ENCODE peak calls at places on chromosomes 1 and 21, in five cellular contexts. Z is type B pancreatic cell, E is mucosa of descending colon, Y is endodermal cell, W is nephron progenitor cell. U is an unnamed sample.

GRCh38 chr1:170530972-170531757 is 801 bp upstream of the GORAB start:
- DNase-seq in Z (no peak), E (no peak), Y (no peak), W (no peak), U (peak)

GRCh38 chr1:41880951-41881885 is 37.5 kb downstream of the HIVEP3 start:
- DNase-seq in Z (no peak), E (no peak), Y (no peak), W (no peak), U (no peak)

GRCh38 chr21:43719748-43720538 is 1.0 kb downstream of the PDXK start:
- DNase-seq in Z (no peak), E (peak), Y (peak), W (no peak), U (no peak)

GRCh38 chr1:80731241-80731894 is 1069.4 kb upstream of the ADGRL2 start:
- DNase-seq in Z (no peak), E (no peak), Y (no peak), W (no peak), U (no peak)

GRCh38 chr21:26093094-26093493 is 77.5 kb downstream of the APP start:
- DNase-seq in Z (no peak), E (no peak), Y (no peak), W (no peak), U (no peak)

GRCh38 chr21:26115899-26116298 is 54.7 kb downstream of the APP start:
- DNase-seq in Z (no peak), E (no peak), Y (no peak), W (no peak), U (no peak)

GRCh38 chr1:58885998-58886397 is 102.2 kb upstream of the JUN start:
- DNase-seq in Z (no peak), E (no peak), Y (no peak), W (no peak), U (peak)

GRCh38 chr1:57440096-57440495 is 16.2 kb upstream of the DAB1 start:
- DNase-seq in Z (no peak), E (no peak), Y (peak), W (no peak), U (no peak)

GRCh38 chr1:19209439-19209989 is 552 bp downstream of the UBR4 start:
- DNase-seq in Z (no peak), E (no peak), Y (no peak), W (peak), U (peak)

GRCh38 chr1:184457500-184457899 is 70.7 kb downstream of the C1orf21 start:
- DNase-seq in Z (no peak), E (no peak), Y (no peak), W (no peak), U (no peak)

GRCh38 chr1:96521994-96522760 is 199.4 kb upstream of the PTBP2 start:
- DNase-seq in Z (no peak), E (no peak), Y (no peak), W (no peak), U (no peak)

GRCh38 chr1:115266729-115267421 is 71.2 kb downstream of the NGF start:
- DNase-seq in Z (no peak), E (no peak), Y (no peak), W (peak), U (no peak)

GRCh38 chr1:35885961-35886558 is 3.1 kb downstream of the AGO1 start:
- DNase-seq in Z (no peak), E (no peak), Y (peak), W (peak), U (no peak)

GRCh38 chr1:230376296-230376695 is 49.8 kb downstream of the PGBD5 start:
- DNase-seq in Z (no peak), E (no peak), Y (no peak), W (no peak), U (no peak)

GRCh38 chr1:172450524-172450885 is 6.6 kb upstream of the PIGC start:
- DNase-seq in Z (no peak), E (peak), Y (no peak), W (peak), U (no peak)

GRCh38 chr1:246647113-246647512 is 77.1 kb upstream of the SCCPDH start:
- DNase-seq in Z (no peak), E (peak), Y (peak), W (peak), U (peak)

GRCh38 chr1:212485895-212486590 is 53.3 kb downstream of the NENF start:
- DNase-seq in Z (no peak), E (peak), Y (peak), W (peak), U (peak)

GRCh38 chr1:230128569-230129269 is 61.7 kb downstream of the GALNT2 start:
- DNase-seq in Z (no peak), E (no peak), Y (no peak), W (no peak), U (no peak)

GRCh38 chr21:42526379-42526727 is 12.7 kb downstream of the SLC37A1 start:
- DNase-seq in Z (no peak), E (peak), Y (peak), W (no peak), U (no peak)

GRCh38 chr1:248268178-248268577 is 9.6 kb downstream of the OR2T33 start:
- DNase-seq in Z (no peak), E (no peak), Y (no peak), W (no peak), U (no peak)

GRCh38 chr1:17208546-17208945 is 3.6 kb downstream of the PADI1 start:
- DNase-seq in Z (no peak), E (no peak), Y (no peak), W (no peak), U (no peak)

GRCh38 chr1:28518745-28519341 is 13.0 kb downstream of the RCC1 start:
- DNase-seq in Z (no peak), E (no peak), Y (no peak), W (no peak), U (no peak)

GRCh38 chr21:32249551-32250280 is 29.1 kb downstream of the MIS18A start:
- DNase-seq in Z (no peak), E (no peak), Y (no peak), W (no peak), U (no peak)

GRCh38 chr1:46595127-46595526 is 8.9 kb downstream of the MKNK1 start:
- DNase-seq in Z (no peak), E (peak), Y (no peak), W (no peak), U (peak)

GRCh38 chr21:43721939-43722338 is 3.0 kb downstream of the PDXK start:
- DNase-seq in Z (no peak), E (no peak), Y (peak), W (no peak), U (no peak)

GRCh38 chr21:40386301-40386911 is 460.6 kb downstream of the DSCAM start:
- DNase-seq in Z (peak), E (peak), Y (peak), W (peak), U (no peak)

GRCh38 chr1:47804127-47804526 is 193.1 kb downstream of the TRABD2B start:
- DNase-seq in Z (no peak), E (no peak), Y (no peak), W (peak), U (no peak)

GRCh38 chr1:43834280-43835140 is 99.1 kb upstream of the ARTN start:
- DNase-seq in Z (no peak), E (no peak), Y (no peak), W (no peak), U (no peak)

GRCh38 chr1:15703562-15703961 is 19.4 kb downstream of the PLEKHM2 start:
- DNase-seq in Z (no peak), E (peak), Y (peak), W (no peak), U (peak)

GRCh38 chr1:203839081-203839480 is 22.3 kb upstream of the SNRPE start:
- DNase-seq in Z (no peak), E (no peak), Y (no peak), W (no peak), U (no peak)

GRCh38 chr21:36330904-36331303 is 10.9 kb downstream of the MORC3 start:
- DNase-seq in Z (no peak), E (no peak), Y (peak), W (peak), U (peak)

GRCh38 chr1:234866007-234866866 is 256.3 kb upstream of the IRF2BP2 start:
- DNase-seq in Z (no peak), E (no peak), Y (peak), W (no peak), U (peak)

GRCh38 chr1:54407201-54407956 is 1.2 kb upstream of the SSBP3 start:
- DNase-seq in Z (no peak), E (peak), Y (peak), W (peak), U (peak)

GRCh38 chr1:194043984-194044755 is 857.8 kb upstream of the B3GALT2 start:
- DNase-seq in Z (no peak), E (no peak), Y (no peak), W (no peak), U (no peak)

GRCh38 chr1:29394521-29394921 is 158.2 kb downstream of the PTPRU start:
- DNase-seq in Z (peak), E (no peak), Y (peak), W (no peak), U (no peak)

GRCh38 chr1:155847823-155848529 is 9.0 kb downstream of the GON4L start:
- DNase-seq in Z (no peak), E (no peak), Y (no peak), W (no peak), U (no peak)

GRCh38 chr1:15757575-15758401 is 807 bp upstream of the FBLIM1 start:
- DNase-seq in Z (peak), E (peak), Y (peak), W (peak), U (peak)

GRCh38 chr1:167120899-167121298 is 27.0 kb downstream of the STYXL2 start:
- DNase-seq in Z (no peak), E (no peak), Y (no peak), W (no peak), U (no peak)
- TF ChIP-seq CTCF in Z (no peak), E (no peak), Y (peak), W (no peak), U (no peak)

DNA sequence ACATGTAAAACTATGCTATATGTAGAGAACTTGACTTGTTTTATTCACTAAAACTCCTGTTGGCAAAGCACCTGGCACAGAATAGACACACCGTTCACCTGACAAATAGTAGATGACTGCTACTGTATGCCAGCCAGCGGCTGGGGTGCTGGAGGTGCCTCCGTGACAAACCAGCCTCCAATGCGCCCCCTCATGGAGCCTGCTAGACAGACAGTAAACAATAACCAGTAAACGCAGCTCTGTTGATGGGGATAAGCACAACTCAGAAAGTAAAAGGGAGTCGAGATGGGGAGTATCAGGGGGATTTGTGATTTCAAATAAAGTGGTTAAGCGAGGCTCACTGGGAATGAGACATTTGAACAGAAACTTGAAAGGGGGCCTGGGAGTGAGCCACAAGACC is 107.2 kb downstream of the PRDM2 start:
- DNase-seq in Z (no peak), E (no peak), Y (peak), W (peak), U (no peak)
- TF ChIP-seq CTCF in Z (peak), E (no peak), Y (peak), W (peak), U (no peak)

DNA sequence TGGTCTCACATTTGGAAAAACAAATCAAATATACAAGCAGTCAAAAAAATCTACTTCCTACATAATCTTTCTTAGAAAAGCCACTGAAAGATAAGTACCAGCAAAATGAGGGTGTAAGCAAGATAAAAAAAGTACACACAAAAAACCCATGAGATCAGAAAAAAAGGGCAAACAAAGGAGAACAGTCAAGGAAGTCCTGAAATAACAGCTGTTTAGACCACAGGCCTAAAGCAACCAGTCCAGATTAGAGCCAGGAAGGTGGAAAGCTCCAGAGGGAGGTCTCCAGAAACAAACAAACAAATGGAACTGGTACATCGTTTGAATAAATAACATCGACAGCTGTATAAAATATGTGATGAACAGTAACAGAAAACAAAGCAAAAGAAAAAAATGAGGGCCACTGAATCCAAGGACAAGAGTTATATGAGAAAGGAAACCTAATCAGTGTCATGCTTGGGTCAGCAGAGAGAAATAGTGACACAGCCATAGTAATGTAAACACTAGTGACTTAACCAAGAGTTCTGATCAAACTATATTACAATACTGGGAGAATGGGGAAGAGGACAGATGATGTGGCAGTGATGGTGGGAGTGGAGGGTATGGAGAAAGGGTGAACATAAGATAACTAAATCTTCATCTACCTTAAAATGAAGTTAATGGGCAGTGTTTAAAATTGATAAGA is 67.5 kb downstream of the NVL start:
- DNase-seq in Z (no peak), E (no peak), Y (no peak), W (no peak), U (no peak)
- TF ChIP-seq CTCF in Z (no peak), E (no peak), Y (no peak), W (no peak), U (no peak)

GRCh38 chr1:116824631-116825399 is 70.6 kb downstream of the CD2 start:
- DNase-seq in Z (no peak), E (no peak), Y (peak), W (no peak), U (no peak)
- TF ChIP-seq CTCF in Z (no peak), E (no peak), Y (no peak), W (no peak), U (no peak)

DNA sequence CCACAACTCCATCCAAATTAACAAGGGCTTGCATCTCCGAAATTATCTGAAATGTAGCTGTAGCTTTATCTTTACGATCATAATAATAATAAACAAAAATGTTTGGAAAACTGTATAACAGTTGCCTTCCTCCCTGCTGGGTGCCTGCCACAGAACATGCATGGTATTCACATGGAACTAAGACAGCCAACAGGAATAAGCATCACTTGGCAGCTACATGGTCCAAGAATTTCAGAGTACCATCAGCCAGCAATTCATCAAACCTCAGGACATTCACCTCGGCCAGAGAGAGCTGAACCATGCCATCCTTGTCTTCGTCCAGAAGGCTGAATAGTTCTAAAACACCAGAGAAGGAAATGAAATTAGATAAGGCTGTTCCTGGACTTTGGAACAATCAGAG is 122.7 kb downstream of the CAPN8 start:
- DNase-seq in Z (no peak), E (no peak), Y (no peak), W (no peak), U (no peak)
- TF ChIP-seq CTCF in Z (no peak), E (no peak), Y (no peak), W (no peak), U (no peak)

GRCh38 chr1:162218546-162218945 is 149.1 kb downstream of the NOS1AP start:
- DNase-seq in Z (no peak), E (no peak), Y (no peak), W (no peak), U (no peak)
- TF ChIP-seq CTCF in Z (no peak), E (no peak), Y (no peak), W (no peak), U (no peak)